ENCODE peak calls at places on chromosomes 11 and 22, in six cellular contexts. H is thoracic aorta; R is brain microvascular endothelial cell; U is SJSA1; V is effector memory CD4-positive, alpha-beta T cell; X is lower lobe of right lung. T is an unnamed sample.
A peak's percentile ranks its signal among the peaks of the same experiment; 100 is the strongest.

GRCh38 chr11:124951341-124951740 is 2.7 kb upstream of the CCDC15 start:
- DNase-seq in V (no peak), X (no peak), R (no peak), H (no peak), U (no peak), T (no peak)

GRCh38 chr22:46917702-46918101 is 155.3 kb downstream of the TBC1D22A start:
- DNase-seq in X (no peak), U (no peak), R (no peak), H (no peak), V (no peak), T (no peak)

GRCh38 chr22:49747130-49747529 is 80.5 kb downstream of the BRD1 start:
- DNase-seq in U (no peak), R (no peak), V (no peak), H (no peak), X (no peak), T (no peak)

GRCh38 chr22:41687901-41688364 is 734 bp downstream of the SNU13 start:
- DNase-seq in H (no peak), X (peak; percentile 55), V (no peak), U (no peak), R (no peak), T (no peak)

GRCh38 chr22:38350444-38351359 is 33.5 kb upstream of the CSNK1E start:
- DNase-seq in V (no peak), H (no peak), R (no peak), U (no peak), X (no peak), T (no peak)

GRCh38 chr11:69510471-69511357 is 29.3 kb downstream of the LINC01488 start:
- DNase-seq in X (peak; percentile 33), R (peak; percentile 44), H (no peak), U (peak; percentile 87), V (no peak), T (no peak)

GRCh38 chr11:120168960-120169681 is 31.2 kb upstream of the TRIM29 start:
- DNase-seq in V (no peak), H (no peak), R (peak; percentile 42), X (peak; percentile 74), U (no peak), T (peak; percentile 69)

GRCh38 chr11:34866375-34866774 is 49.8 kb downstream of the APIP start:
- DNase-seq in U (no peak), V (no peak), H (no peak), X (no peak), R (no peak), T (no peak)

GRCh38 chr22:18010263-18010662 is 14.1 kb downstream of the MICAL3 start:
- DNase-seq in H (no peak), X (no peak), U (no peak), V (no peak), R (no peak), T (no peak)

GRCh38 chr11:47369676-47370075 is 8.7 kb downstream of the SPI1 start:
- DNase-seq in H (no peak), R (no peak), X (no peak), U (no peak), V (no peak), T (no peak)

GRCh38 chr11:100949443-100949842 is 180.2 kb downstream of the PGR start:
- DNase-seq in V (no peak), H (no peak), X (no peak), U (no peak), R (no peak), T (no peak)

GRCh38 chr11:59135648-59136461 is 6.8 kb upstream of the FAM111A start:
- DNase-seq in U (peak; percentile 85), R (peak; percentile 71), V (peak; percentile 78), H (peak; percentile 40), X (peak; percentile 89), T (peak; percentile 51)

GRCh38 chr11:113694390-113694789 is 11.7 kb downstream of the TMPRSS5 start:
- DNase-seq in X (no peak), V (no peak), U (no peak), H (no peak), R (no peak), T (no peak)

GRCh38 chr11:94821439-94821838 is 53.3 kb downstream of the AMOTL1 start:
- DNase-seq in U (no peak), V (no peak), X (no peak), R (no peak), H (no peak), T (no peak)

GRCh38 chr11:45815747-45816146 is 10.8 kb downstream of the SLC35C1 start:
- DNase-seq in X (no peak), R (peak; percentile 28), V (no peak), H (no peak), U (no peak), T (no peak)

DNA sequence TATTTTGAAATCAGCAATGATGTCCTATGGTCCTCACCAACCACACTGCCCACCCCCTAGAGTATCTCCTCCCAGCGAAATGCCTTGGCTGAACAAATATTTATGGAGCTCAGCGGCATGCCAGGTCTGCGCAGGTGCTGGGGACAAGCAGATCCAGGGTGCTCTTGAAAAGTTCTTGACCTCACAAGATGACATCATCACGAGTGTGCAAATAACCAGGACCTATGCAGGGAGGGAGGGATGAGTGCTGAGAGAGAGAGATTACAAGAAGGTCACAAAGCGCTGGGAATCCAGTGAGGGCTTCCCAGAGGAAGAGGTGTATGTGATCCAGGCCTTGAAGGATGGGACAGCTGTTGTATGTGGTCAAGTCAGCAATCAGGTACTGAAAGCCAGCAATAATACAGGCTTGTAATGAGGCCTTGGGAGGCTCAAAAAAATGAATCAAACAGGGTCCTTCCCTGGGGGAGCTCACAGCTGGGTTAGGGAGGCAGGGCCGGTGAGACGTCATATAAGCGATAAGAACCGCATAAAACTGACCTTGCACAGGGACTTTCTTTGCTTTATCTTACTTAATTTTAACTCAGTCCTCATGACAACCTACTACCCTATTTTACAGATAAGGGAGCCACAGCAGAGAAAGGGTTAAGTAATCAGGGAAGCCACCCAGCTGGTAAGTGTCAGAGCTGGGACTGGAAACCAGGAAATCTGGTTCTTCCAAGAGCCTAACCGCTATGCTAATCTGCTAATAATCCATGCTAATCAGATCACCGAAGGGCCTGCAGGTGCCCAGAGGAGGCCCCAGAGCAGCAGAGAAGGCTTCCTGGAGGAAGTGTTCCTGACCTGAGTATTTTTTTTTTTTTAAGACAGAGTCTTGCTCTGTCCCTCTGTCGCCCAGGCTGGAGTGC is 8.2 kb downstream of the ARRB1 start:
- DNase-seq in X (peak; percentile 85), V (no peak), H (no peak), U (no peak), R (no peak), T (no peak)
- H3K27ac ChIP-seq in X (peak overlapping the region; percentile 86), V (no peak overlapping the region), H (no peak overlapping the region), U (no peak overlapping the region), R (no peak overlapping the region), T (no peak overlapping the region)

GRCh38 chr11:14538926-14539554 is 18.9 kb upstream of the PSMA1 start:
- DNase-seq in H (no peak), R (no peak), X (no peak), U (no peak), V (no peak), T (no peak)

GRCh38 chr11:14538271-14538925 is 18.2 kb upstream of the PSMA1 start:
- DNase-seq in H (no peak), R (no peak), U (no peak), X (no peak), V (no peak), T (no peak)

GRCh38 chr11:14542384-14542783 is 22.2 kb upstream of the PSMA1 start:
- DNase-seq in R (no peak), X (no peak), H (no peak), U (no peak), V (no peak), T (no peak)

GRCh38 chr11:14541180-14541579 is 21.0 kb upstream of the PSMA1 start:
- DNase-seq in X (no peak), V (no peak), R (no peak), H (no peak), U (no peak), T (no peak)

DNA sequence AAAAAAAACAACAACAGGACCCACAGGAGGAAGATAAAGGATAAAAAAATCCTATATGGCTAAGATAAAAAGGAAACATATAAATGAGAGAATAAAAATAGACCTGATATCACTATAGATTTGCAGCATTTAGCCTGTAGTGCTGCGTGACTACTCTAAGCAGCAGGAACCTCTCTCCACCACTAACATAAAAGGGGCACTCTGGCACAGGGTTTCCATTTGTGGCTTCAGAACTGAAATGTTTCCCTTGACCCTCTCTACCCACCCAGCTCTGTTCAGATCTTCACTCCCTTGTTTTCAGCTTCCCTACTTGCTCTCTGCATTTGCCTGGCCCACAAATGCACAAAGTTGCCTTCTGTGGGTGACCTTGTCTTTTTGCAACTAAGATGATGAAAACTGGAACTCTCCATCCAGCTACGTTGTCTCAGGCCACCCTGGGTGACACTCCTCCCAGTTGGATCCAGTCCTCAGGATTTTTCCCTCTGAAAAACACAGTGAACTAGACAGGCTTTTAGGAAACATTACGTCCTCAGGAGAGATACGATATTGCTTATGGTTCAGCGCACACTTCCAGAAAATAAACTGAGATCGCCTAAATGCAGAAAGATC is 19.8 kb upstream of the PSMA1 start:
- DNase-seq in R (no peak), X (no peak), U (no peak), V (no peak), H (no peak), T (no peak)
- H3K27ac ChIP-seq in R (no peak overlapping the region), X (peak overlapping the region; percentile 40), U (no peak overlapping the region), V (no peak overlapping the region), H (peak overlapping the region; percentile 89), T (no peak overlapping the region)

DNA sequence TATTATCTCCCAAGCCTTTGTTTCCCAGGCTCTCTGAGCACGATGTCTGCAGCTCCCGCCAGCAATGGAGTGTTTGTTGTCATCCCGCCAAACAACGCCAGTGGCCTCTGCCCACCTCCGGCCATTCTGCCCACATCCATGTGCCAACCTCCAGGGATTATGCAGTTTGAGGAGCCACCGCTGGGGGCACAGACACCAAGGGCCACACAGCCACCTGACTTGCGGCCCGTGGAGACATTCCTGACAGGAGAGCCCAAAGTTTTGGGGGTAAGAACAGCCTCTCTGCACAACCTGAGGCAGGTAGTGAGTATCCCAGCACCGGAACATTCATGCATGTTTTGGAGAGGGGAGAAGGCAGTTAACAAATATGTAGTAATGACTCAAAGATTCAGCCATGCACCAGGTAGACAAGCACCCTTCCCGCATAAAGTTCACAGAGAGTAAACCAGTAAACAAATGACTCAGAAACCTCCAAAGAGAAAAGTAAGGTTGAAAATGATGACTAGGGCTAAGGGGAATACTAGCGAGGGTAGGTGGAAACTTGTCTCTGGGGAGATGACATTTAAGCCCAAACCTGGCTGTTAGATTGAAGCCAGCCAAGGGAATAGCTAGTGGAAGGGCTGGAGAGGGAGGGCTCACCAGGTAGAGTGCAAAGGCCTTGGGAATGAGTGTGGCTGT is 7.2 kb downstream of the MS4A15 start:
- DNase-seq in V (no peak), R (no peak), H (no peak), X (no peak), U (no peak), T (no peak)
- H3K27ac ChIP-seq in V (no peak overlapping the region), R (no peak overlapping the region), H (no peak overlapping the region), X (no peak overlapping the region), U (no peak overlapping the region), T (no peak overlapping the region)

DNA sequence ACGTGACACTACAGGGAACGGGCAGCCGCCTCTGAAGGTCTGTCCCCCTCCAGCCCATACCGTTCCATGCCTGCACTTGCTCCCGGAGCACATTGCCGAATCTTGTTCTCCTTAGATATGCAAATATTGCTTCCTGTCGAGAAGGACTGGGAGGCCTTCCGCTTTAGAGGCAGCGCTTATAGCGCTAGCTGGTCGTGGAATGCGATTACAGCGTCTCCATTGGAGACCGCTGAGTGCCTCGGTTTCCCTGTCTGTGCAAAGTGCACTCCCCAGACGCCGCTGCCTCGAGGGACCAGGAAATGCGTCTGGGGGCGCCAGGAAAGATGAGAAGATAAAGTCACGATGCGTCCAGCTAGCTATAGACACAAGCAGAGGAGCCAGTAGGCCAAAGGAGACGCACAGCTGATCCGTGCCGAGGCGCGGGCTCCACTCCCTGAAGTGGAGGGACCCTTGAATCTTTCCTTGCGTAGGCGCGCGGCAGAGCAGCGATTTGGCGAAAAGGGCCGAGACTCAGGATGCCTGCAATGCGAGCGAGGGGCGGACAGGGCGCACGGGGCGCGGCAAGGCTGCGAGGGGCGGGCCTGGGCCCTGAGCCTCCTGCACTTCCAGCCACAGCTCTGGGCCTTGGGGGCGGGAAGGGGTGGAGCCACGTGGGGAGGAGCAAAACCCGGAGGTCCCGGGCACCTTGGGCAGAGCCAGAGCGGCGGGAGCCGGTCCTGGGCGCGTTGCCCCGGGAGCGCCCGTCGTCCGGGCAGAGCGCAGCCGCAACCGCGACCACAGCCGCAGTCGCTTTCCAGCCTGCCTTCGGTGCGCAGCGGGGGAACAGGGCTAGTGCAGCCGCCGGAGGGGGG is at the start of gene RASSF10:
- DNase-seq in H (no peak), U (peak; percentile 80), X (peak; percentile 90), V (no peak), R (no peak), T (peak; percentile 34)
- H3K27ac ChIP-seq in H (no peak within 1 kb of the TSS), U (no peak within 1 kb of the TSS), X (peak within 1 kb of the TSS; percentile 56), V (no peak within 1 kb of the TSS), R (no peak within 1 kb of the TSS), T (no peak within 1 kb of the TSS)

T was measured in substantia nigra.